ENCODE peak calls at places on chromosomes 12 and 14, in six cellular contexts. Q is iris pigment epithelial cell, Z is NCI-H2029 treated with DMSO at 0.1 percent for 48 hours, O is left kidney, T is HCEC 1CT, N is substantia nigra. B is an unnamed sample.

GRCh38 chr12:2306012-2306411 is 253.2 kb downstream of the CACNA1C start:
- DNase-seq in O (peak; percentile 72), N (no peak), Z (no peak), T (peak; percentile 14), Q (peak; percentile 24), B (no peak)

GRCh38 chr14:46661728-46662127 is 10.1 kb upstream of the RPL10L start:
- DNase-seq in Z (no peak), Q (peak; percentile 3), O (no peak), T (no peak), N (no peak), B (no peak)

GRCh38 chr12:58809064-58809607 is 111.2 kb downstream of the LRIG3 start:
- DNase-seq in O (no peak), Q (peak; percentile 39), N (no peak), Z (no peak), T (no peak), B (no peak)

GRCh38 chr12:42299392-42300308 is 26.2 kb downstream of the ZCRB1 start:
- DNase-seq in O (no peak), T (peak; percentile 43), Z (no peak), Q (peak; percentile 80), N (no peak), B (peak; percentile 64)

GRCh38 chr14:98799891-98800290 is 472.1 kb downstream of the BCL11B start:
- DNase-seq in Q (no peak), T (no peak), Z (no peak), O (no peak), N (no peak), B (no peak)

GRCh38 chr14:29518335-29518734 is 409.3 kb downstream of the PRKD1 start:
- DNase-seq in O (peak; percentile 6), T (peak; percentile 30), N (no peak), Q (peak; percentile 24), Z (no peak), B (no peak)

GRCh38 chr14:67821121-67821520 is 1.5 kb downstream of the RAD51B start:
- DNase-seq in Q (no peak), O (no peak), T (no peak), N (no peak), Z (no peak), B (no peak)

GRCh38 chr12:80936353-80936641 is 1.4 kb downstream of the LIN7A start:
- DNase-seq in Z (no peak), T (no peak), N (no peak), O (no peak), Q (no peak), B (no peak)

GRCh38 chr12:25518512-25518911 is 34.6 kb downstream of the LMNTD1 start:
- DNase-seq in Q (peak; percentile 38), T (peak; percentile 61), N (no peak), Z (no peak), O (no peak), B (no peak)

GRCh38 chr14:23327947-23328744 is 6.9 kb downstream of the PABPN1 start:
- DNase-seq in O (peak; percentile 89), Z (peak; percentile 99), T (peak; percentile 54), Q (peak; percentile 78), N (peak; percentile 77), B (peak; percentile 32)

GRCh38 chr12:27083861-27084271 is 1.5 kb upstream of the C12orf71 start:
- DNase-seq in O (peak; percentile 82), Z (no peak), T (peak; percentile 28), Q (peak; percentile 60), N (no peak), B (no peak)

GRCh38 chr12:56993346-56993745 is 13.0 kb downstream of the ZBTB39 start:
- DNase-seq in N (no peak), O (no peak), T (no peak), Q (no peak), Z (no peak), B (no peak)

GRCh38 chr14:52467515-52468266 is 84.6 kb downstream of the TXNDC16 start:
- DNase-seq in O (no peak), Q (no peak), T (no peak), N (no peak), Z (no peak), B (no peak)

GRCh38 chr12:3107954-3108353 is 30.8 kb downstream of the TSPAN9 start:
- DNase-seq in O (no peak), Q (peak; percentile 34), T (no peak), N (no peak), Z (no peak), B (no peak)

GRCh38 chr14:59422069-59422881 is 42.9 kb downstream of the GPR135 start:
- DNase-seq in T (no peak), Q (no peak), N (no peak), Z (no peak), O (no peak), B (peak; percentile 1)

GRCh38 chr12:131092911-131093901 is 139.5 kb downstream of the ADGRD1 start:
- DNase-seq in O (no peak), Z (no peak), T (no peak), N (no peak), Q (peak; percentile 4), B (peak; percentile 79)

GRCh38 chr14:67722293-67722692 is 20.6 kb downstream of the RDH12 start:
- DNase-seq in T (no peak), Z (no peak), O (peak; percentile 54), N (peak; percentile 27), Q (peak; percentile 56), B (no peak)

GRCh38 chr14:32010561-32011188 is 66.4 kb upstream of the ARHGAP5 start:
- DNase-seq in T (peak; percentile 85), Q (peak; percentile 67), Z (no peak), O (no peak), N (no peak), B (no peak)

GRCh38 chr14:72892879-72893635 is 844 bp downstream of the DPF3 start:
- DNase-seq in Q (peak; percentile 40), N (peak; percentile 55), O (peak; percentile 63), Z (no peak), T (no peak), B (no peak)

GRCh38 chr14:59236195-59236594 is 47.7 kb downstream of the DAAM1 start:
- DNase-seq in T (no peak), O (no peak), N (no peak), Z (no peak), Q (peak; percentile 17), B (no peak)

GRCh38 chr12:27001663-27002062 is 12.5 kb downstream of the TM7SF3 start:
- DNase-seq in N (no peak), Q (no peak), Z (no peak), T (no peak), O (no peak), B (no peak)

GRCh38 chr14:79580908-79581307 is 630.4 kb downstream of the DIO2 start:
- DNase-seq in T (no peak), Q (no peak), O (peak; percentile 55), Z (no peak), N (no peak), B (no peak)

GRCh38 chr14:34713681-34714319 is 593 bp downstream of the CFL2 start:
- DNase-seq in Z (peak; percentile 87), N (peak; percentile 39), O (peak; percentile 62), Q (peak; percentile 85), T (peak; percentile 71), B (peak; percentile 10)

GRCh38 chr12:68950511-68950910 is 17.5 kb upstream of the CPM start:
- DNase-seq in T (no peak), N (no peak), O (no peak), Q (no peak), Z (no peak), B (no peak)

GRCh38 chr14:61252354-61253063 is 28.6 kb downstream of the TMEM30B start:
- DNase-seq in N (peak; percentile 60), T (peak; percentile 97), O (peak; percentile 95), Q (peak; percentile 99), Z (peak; percentile 99), B (peak; percentile 50)

GRCh38 chr12:53380797-53381738 is 1.1 kb downstream of the SP1 start:
- DNase-seq in N (no peak), T (peak; percentile 68), Q (peak; percentile 71), Z (no peak), O (no peak), B (no peak)

GRCh38 chr14:24817638-24818053 is 183.7 kb upstream of the GZMB start:
- DNase-seq in O (no peak), Q (peak; percentile 41), Z (no peak), T (peak; percentile 10), N (peak; percentile 48), B (no peak)

GRCh38 chr14:37844614-37845013 is 249.2 kb downstream of the TTC6 start:
- DNase-seq in T (no peak), N (no peak), O (no peak), Z (no peak), Q (no peak), B (no peak)

GRCh38 chr14:102215071-102215470 is 75.4 kb downstream of the WDR20 start:
- DNase-seq in N (peak; percentile 77), O (no peak), Z (peak; percentile 1), Q (peak; percentile 72), T (peak; percentile 41), B (no peak)

GRCh38 chr14:96407980-96408570 is 16.1 kb downstream of the AK7 start:
- DNase-seq in O (no peak), Z (no peak), Q (no peak), T (no peak), N (no peak), B (no peak)

GRCh38 chr14:77151918-77152588 is 10.5 kb upstream of the ZDHHC22 start:
- DNase-seq in N (no peak), T (peak; percentile 56), O (no peak), Q (peak; percentile 24), Z (no peak), B (no peak)

GRCh38 chr12:10926263-10926662 is 2.8 kb upstream of the PRH2 start:
- DNase-seq in O (no peak), Z (no peak), N (no peak), Q (no peak), T (no peak), B (no peak)

GRCh38 chr14:24274101-24274543 is 2.7 kb upstream of the RABGGTA start:
- DNase-seq in Q (peak; percentile 62), Z (no peak), N (no peak), O (no peak), T (peak; percentile 26), B (peak; percentile 66)

GRCh38 chr12:125187148-125187733 is 122.0 kb downstream of the AACS start:
- DNase-seq in N (no peak), Q (no peak), T (no peak), Z (no peak), O (peak; percentile 58), B (no peak)